ENCODE peak calls at places on chromosomes 3 and 15, in seven cellular contexts. K is body of pancreas, O is bronchial epithelial cell, H is right lobe of liver, R is heart left ventricle, P is retinal pigment epithelial cell, V is K562. J is an unnamed sample.

GRCh38 chr3:8768364-8769087 is 887 bp downstream of the OXTR start:
- DNase-seq in K (no peak), O (no peak), H (no peak), R (no peak), P (no peak), V (no peak), J (no peak)

GRCh38 chr3:38227989-38228388 is 37.6 kb upstream of the SLC22A13 start:
- DNase-seq in K (no peak), O (peak; percentile 74), H (no peak), R (no peak), P (peak; percentile 43), V (no peak), J (no peak)

GRCh38 chr3:8201886-8202285 is 299.7 kb upstream of the LMCD1 start:
- DNase-seq in K (no peak), O (peak; percentile 45), H (no peak), R (no peak), P (peak; percentile 42), V (no peak), J (no peak)

GRCh38 chr15:63260786-63261185 is 16.6 kb upstream of the APH1B start:
- DNase-seq in K (no peak), O (no peak), H (no peak), R (no peak), P (no peak), V (no peak), J (no peak)

GRCh38 chr3:109118584-109118983 is 650 bp upstream of the MORC1 start:
- DNase-seq in K (peak; percentile 15), O (no peak), H (no peak), R (no peak), P (no peak), V (no peak), J (no peak)

GRCh38 chr3:187986514-187986934 is 167.4 kb upstream of the LPP start:
- DNase-seq in K (no peak), O (peak; percentile 98), H (no peak), R (no peak), P (peak; percentile 71), V (no peak), J (no peak)

GRCh38 chr3:100865442-100865841 is 127.8 kb downstream of the ABI3BP start:
- DNase-seq in K (no peak), O (peak; percentile 47), H (no peak), R (no peak), P (no peak), V (no peak), J (no peak)

GRCh38 chr3:110459021-110459420 is 612.6 kb upstream of the NECTIN3 start:
- DNase-seq in K (no peak), O (no peak), H (no peak), R (no peak), P (no peak), V (no peak), J (no peak)

GRCh38 chr3:141877911-141878310 is 1.5 kb downstream of the ATP1B3 start:
- DNase-seq in K (no peak), O (peak; percentile 38), H (no peak), R (no peak), P (no peak), V (no peak), J (no peak)

GRCh38 chr3:58025824-58026579 is 17.8 kb downstream of the FLNB start:
- DNase-seq in K (peak; percentile 74), O (peak; percentile 45), H (peak; percentile 66), R (no peak), P (peak; percentile 91), V (no peak), J (no peak)

GRCh38 chr3:37855363-37855970 is 6.2 kb upstream of the CTDSPL start:
- DNase-seq in K (peak; percentile 85), O (peak; percentile 52), H (peak; percentile 85), R (peak; percentile 89), P (no peak), V (peak; percentile 86), J (no peak)

GRCh38 chr3:102536479-102536878 is 101.7 kb downstream of the ZPLD1 start:
- DNase-seq in K (peak; percentile 9), O (peak; percentile 51), H (no peak), R (no peak), P (no peak), V (no peak), J (no peak)

GRCh38 chr15:58475573-58476524 is 44.1 kb downstream of the LIPC start:
- DNase-seq in K (peak; percentile 38), O (peak; percentile 45), H (peak; percentile 66), R (no peak), P (peak; percentile 98), V (no peak), J (no peak)

GRCh38 chr15:89307791-89308190 is 26.8 kb downstream of the POLG start:
- DNase-seq in K (no peak), O (peak; percentile 56), H (no peak), R (no peak), P (no peak), V (no peak), J (no peak)

GRCh38 chr15:70281261-70281810 is 183.6 kb upstream of the TLE3 start:
- DNase-seq in K (no peak), O (no peak), H (no peak), R (no peak), P (no peak), V (no peak), J (no peak)

GRCh38 chr15:40103124-40103858 is 5.4 kb downstream of the BMF start:
- DNase-seq in K (peak; percentile 95), O (peak; percentile 76), H (peak; percentile 95), R (peak; percentile 92), P (peak; percentile 76), V (no peak), J (peak; percentile 98)

GRCh38 chr15:31279221-31280036 is 47.2 kb upstream of the KLF13 start:
- DNase-seq in K (peak; percentile 53), O (peak; percentile 17), H (peak; percentile 85), R (no peak), P (no peak), V (no peak), J (peak; percentile 57)

GRCh38 chr3:187762792-187763191 is 17.5 kb upstream of the BCL6 start:
- DNase-seq in K (no peak), O (no peak), H (no peak), R (no peak), P (no peak), V (no peak), J (no peak)

GRCh38 chr3:10770547-10770946 is 45.5 kb upstream of the SLC6A11 start:
- DNase-seq in K (no peak), O (no peak), H (no peak), R (no peak), P (no peak), V (no peak), J (no peak)

GRCh38 chr15:85488997-85489396 is 108.6 kb downstream of the AKAP13 start:
- DNase-seq in K (no peak), O (no peak), H (no peak), R (no peak), P (peak; percentile 61), V (no peak), J (no peak)

GRCh38 chr15:85493258-85493657 is 112.9 kb downstream of the AKAP13 start:
- DNase-seq in K (no peak), O (no peak), H (no peak), R (no peak), P (no peak), V (no peak), J (no peak)

GRCh38 chr15:85491663-85492062 is 111.3 kb downstream of the AKAP13 start:
- DNase-seq in K (no peak), O (no peak), H (no peak), R (no peak), P (no peak), V (no peak), J (no peak)

GRCh38 chr15:85485956-85486567 is 105.7 kb downstream of the AKAP13 start:
- DNase-seq in K (peak; percentile 78), O (peak; percentile 81), H (no peak), R (no peak), P (no peak), V (peak; percentile 62), J (no peak)

GRCh38 chr15:85489773-85490493 is 109.5 kb downstream of the AKAP13 start:
- DNase-seq in K (no peak), O (no peak), H (no peak), R (no peak), P (no peak), V (no peak), J (no peak)
- TF ChIP-seq CTCF in K (no peak), O (no peak), H (no peak), R (no peak), P (no peak), V (no peak), J (no peak)

DNA sequence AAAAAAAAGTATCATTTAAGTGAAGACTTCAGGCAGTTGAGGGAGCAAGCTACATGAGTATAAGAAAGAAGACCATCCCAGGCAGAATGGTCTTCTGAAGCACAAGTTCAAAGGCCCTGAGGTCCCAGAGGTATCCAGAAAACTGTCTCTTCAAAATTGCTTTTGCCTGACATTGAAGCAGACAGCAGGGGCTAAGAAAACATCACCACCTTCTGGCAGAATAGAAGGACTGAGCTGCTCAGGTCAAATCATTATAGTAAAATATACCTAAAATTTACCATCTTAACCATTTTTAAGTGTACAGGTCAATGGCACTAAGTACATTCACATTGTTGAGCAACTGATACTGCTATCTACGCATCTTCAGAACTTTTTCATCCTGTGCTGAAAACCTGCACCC is 16.4 kb downstream of the GPR160 start:
- DNase-seq in K (no peak), O (no peak), H (no peak), R (no peak), P (no peak), V (no peak), J (no peak)
- TF ChIP-seq CTCF in K (no peak), O (peak; percentile 3), H (peak; percentile 34), R (no peak), P (peak; percentile 44), V (peak; percentile 33), J (peak; percentile 48)

GRCh38 chr3:62570888-62571287 is 197.5 kb upstream of the FEZF2 start:
- DNase-seq in K (no peak), O (no peak), H (no peak), R (no peak), P (no peak), V (no peak), J (no peak)
- TF ChIP-seq CTCF in K (no peak), O (no peak), H (no peak), R (no peak), P (no peak), V (no peak), J (no peak)

GRCh38 chr3:16910207-16910606 is 25.5 kb downstream of the PLCL2 start:
- DNase-seq in K (no peak), O (no peak), H (no peak), R (no peak), P (no peak), V (no peak), J (no peak)

GRCh38 chr3:16912400-16913263 is 27.9 kb downstream of the PLCL2 start:
- DNase-seq in K (no peak), O (no peak), H (no peak), R (no peak), P (no peak), V (no peak), J (no peak)

GRCh38 chr3:16909802-16910201 is 25.0 kb downstream of the PLCL2 start:
- DNase-seq in K (no peak), O (no peak), H (no peak), R (no peak), P (no peak), V (no peak), J (no peak)

GRCh38 chr3:16916840-16917239 is 32.1 kb downstream of the PLCL2 start:
- DNase-seq in K (no peak), O (no peak), H (no peak), R (no peak), P (no peak), V (no peak), J (no peak)

DNA sequence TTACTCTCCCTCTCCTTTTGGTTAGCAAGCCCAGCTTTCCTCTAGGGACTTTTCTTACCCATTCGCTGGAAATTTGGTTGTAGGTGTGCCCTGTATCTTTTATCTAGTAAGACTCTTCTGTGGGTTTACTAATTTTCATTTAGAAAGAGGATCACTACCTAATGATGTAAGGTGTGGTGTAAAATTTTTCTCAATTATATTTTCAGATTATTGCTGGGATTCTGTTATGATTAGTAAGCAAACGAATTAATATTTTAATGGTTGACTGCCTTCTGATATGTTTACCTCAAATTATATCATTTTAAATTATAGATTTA is 28.5 kb downstream of the PLCL2 start:
- DNase-seq in K (no peak), O (no peak), H (no peak), R (no peak), P (no peak), V (no peak), J (no peak)
- TF ChIP-seq CTCF in K (no peak), O (no peak), H (no peak), R (no peak), P (no peak), V (no peak), J (no peak)